ENCODE peak calls at places on chromosome 11, in five cellular contexts. M is NCI-H510A, H is AG04450, G is tibial artery, Y is fibroblast of gingiva. R is an unnamed sample.

GRCh38 chr11:120587299-120587698 is 75.8 kb downstream of the GRIK4 start:
- DNase-seq in M (no peak), H (no peak), G (no peak), Y (no peak), R (no peak)

GRCh38 chr11:7904910-7905309 is 26.2 kb downstream of the OR10A6 start:
- DNase-seq in M (no peak), H (peak; percentile 37), G (no peak), Y (peak; percentile 65), R (no peak)

GRCh38 chr11:67158241-67158640 is 39.2 kb downstream of the KDM2A start:
- DNase-seq in M (no peak), H (peak; percentile 11), G (no peak), Y (peak; percentile 63), R (no peak)

GRCh38 chr11:83256602-83257340 is 29.4 kb downstream of the CCDC90B start:
- DNase-seq in M (no peak), H (no peak), G (no peak), Y (no peak), R (no peak)

GRCh38 chr11:122235615-122236014 is 119.6 kb upstream of the BLID start:
- DNase-seq in M (no peak), H (peak; percentile 94), G (no peak), Y (peak; percentile 98), R (peak; percentile 97)

GRCh38 chr11:64357904-64358535 is 942 bp upstream of the RPS6KA4 start:
- DNase-seq in M (no peak), H (no peak), G (no peak), Y (no peak), R (no peak)

GRCh38 chr11:12185914-12186313 is 75.5 kb downstream of the MICAL2 start:
- DNase-seq in M (peak; percentile 31), H (no peak), G (peak; percentile 82), Y (peak; percentile 23), R (peak; percentile 85)

GRCh38 chr11:16867097-16867496 is 128.7 kb downstream of the C11orf58 start:
- DNase-seq in M (no peak), H (no peak), G (no peak), Y (no peak), R (no peak)

GRCh38 chr11:723120-723883 is 17.3 kb downstream of the EPS8L2 start:
- DNase-seq in M (no peak), H (no peak), G (no peak), Y (peak; percentile 53), R (peak; percentile 57)

GRCh38 chr11:67354314-67355022 is 1.1 kb upstream of the POLD4 start:
- DNase-seq in M (no peak), H (peak; percentile 76), G (peak; percentile 96), Y (peak; percentile 90), R (peak; percentile 99)

GRCh38 chr11:35671396-35672127 is 9.0 kb downstream of the TRIM44 start:
- DNase-seq in M (no peak), H (no peak), G (no peak), Y (no peak), R (no peak)

GRCh38 chr11:73267921-73268540 is 4.1 kb upstream of the P2RY6 start:
- DNase-seq in M (no peak), H (no peak), G (no peak), Y (no peak), R (no peak)

GRCh38 chr11:21133244-21133643 is 463.9 kb downstream of the NELL1 start:
- DNase-seq in M (no peak), H (no peak), G (no peak), Y (no peak), R (no peak)

GRCh38 chr11:36684840-36685800 is 87.1 kb upstream of the RAG2 start:
- DNase-seq in M (no peak), H (no peak), G (no peak), Y (no peak), R (no peak)

GRCh38 chr11:101096036-101096704 is 33.4 kb downstream of the PGR start:
- DNase-seq in M (no peak), H (no peak), G (no peak), Y (no peak), R (no peak)

GRCh38 chr11:58939277-58939676 is at the start of gene GLYATL1:
- DNase-seq in M (no peak), H (no peak), G (no peak), Y (no peak), R (no peak)

GRCh38 chr11:78961938-78962701 is 387.5 kb upstream of the NARS2 start:
- DNase-seq in M (peak; percentile 86), H (peak; percentile 18), G (no peak), Y (no peak), R (peak; percentile 44)